ENCODE peak calls at places on chromosomes 2 and 18, in four cellular contexts. M, N, K and I are unnamed samples.

GRCh38 chr2:120771556-120772208 is 36.0 kb downstream of the GLI2 start:
- DNase-seq in M (no peak), N (no peak), K (peak), I (no peak)

GRCh38 chr2:197993363-197993762 is 189.0 kb downstream of the PLCL1 start:
- DNase-seq in M (no peak), N (no peak), K (no peak), I (no peak)

GRCh38 chr2:16114836-16115235 is 174.5 kb downstream of the MYCN start:
- DNase-seq in M (no peak), N (no peak), K (no peak), I (no peak)

GRCh38 chr2:2830576-2830975 is 499.5 kb upstream of the MYT1L start:
- DNase-seq in M (no peak), N (no peak), K (no peak), I (no peak)

GRCh38 chr18:58355243-58355642 is 273.6 kb downstream of the ALPK2 start:
- DNase-seq in M (no peak), N (no peak), K (peak), I (no peak)

GRCh38 chr2:72940786-72941185 is 23.5 kb downstream of the EMX1 start:
- DNase-seq in M (no peak), N (no peak), K (no peak), I (no peak)

GRCh38 chr18:77461062-77461693 is 211.5 kb downstream of the GALR1 start:
- DNase-seq in M (no peak), N (peak), K (no peak), I (no peak)

GRCh38 chr18:45834303-45834702 is 8.8 kb downstream of the SIGLEC15 start:
- DNase-seq in M (no peak), N (no peak), K (no peak), I (no peak)

GRCh38 chr2:65786765-65787164 is 354.4 kb upstream of the SPRED2 start:
- DNase-seq in M (no peak), N (no peak), K (no peak), I (no peak)

GRCh38 chr2:61658841-61659780 is 121.0 kb upstream of the XPO1 start:
- DNase-seq in M (no peak), N (peak), K (peak), I (peak)

GRCh38 chr18:449374-449773 is 51.1 kb downstream of the COLEC12 start:
- DNase-seq in M (no peak), N (no peak), K (peak), I (no peak)

GRCh38 chr2:96802721-96803120 is 13.3 kb upstream of the CNNM3 start:
- DNase-seq in M (no peak), N (no peak), K (no peak), I (no peak)

GRCh38 chr2:54722641-54723299 is 692 bp upstream of the EML6 start:
- DNase-seq in M (no peak), N (peak), K (peak), I (peak)

GRCh38 chr18:13375302-13376255 is 157.0 kb downstream of the LDLRAD4 start:
- DNase-seq in M (peak), N (peak), K (peak), I (peak)

GRCh38 chr2:129604560-129604959 is 374.9 kb upstream of the RAB6C start:
- DNase-seq in M (no peak), N (no peak), K (no peak), I (no peak)

GRCh38 chr2:191150451-191151314 is at the start of gene STAT4:
- DNase-seq in M (peak), N (peak), K (peak), I (peak)

GRCh38 chr2:40346535-40347354 is 105.1 kb downstream of the SLC8A1 start:
- DNase-seq in M (no peak), N (no peak), K (no peak), I (peak)

GRCh38 chr18:79334496-79335233 is 61.1 kb upstream of the NFATC1 start:
- DNase-seq in M (no peak), N (no peak), K (no peak), I (no peak)

GRCh38 chr2:188416367-188416766 is 124.7 kb downstream of the GULP1 start:
- DNase-seq in M (no peak), N (no peak), K (no peak), I (no peak)

GRCh38 chr2:187124514-187124913 is 275.5 kb upstream of the ZSWIM2 start:
- DNase-seq in M (no peak), N (no peak), K (no peak), I (no peak)

GRCh38 chr2:161088658-161089350 is 71.4 kb upstream of the TANK start:
- DNase-seq in M (no peak), N (no peak), K (no peak), I (peak)

GRCh38 chr2:105732955-105733607 is 11.6 kb upstream of the NCK2 start:
- DNase-seq in M (no peak), N (no peak), K (no peak), I (no peak)

GRCh38 chr2:71453404-71454220 is at the start of gene DYSF:
- DNase-seq in M (peak), N (peak), K (peak), I (no peak)

GRCh38 chr2:50763776-50764175 is 268.2 kb downstream of the NRXN1 start:
- DNase-seq in M (no peak), N (no peak), K (no peak), I (no peak)

GRCh38 chr2:72131371-72131891 is 16.2 kb downstream of the CYP26B1 start:
- DNase-seq in M (no peak), N (no peak), K (no peak), I (no peak)

GRCh38 chr2:50582164-50582563 is 449.8 kb downstream of the NRXN1 start:
- DNase-seq in M (no peak), N (no peak), K (no peak), I (no peak)

GRCh38 chr18:76565238-76566173 is 70.5 kb upstream of the ZNF516 start:
- DNase-seq in M (no peak), N (peak), K (peak), I (peak)

GRCh38 chr2:107936427-107937359 is 49.6 kb upstream of the SLC5A7 start:
- DNase-seq in M (no peak), N (peak), K (peak), I (peak)

GRCh38 chr2:203394519-203395227 is 66.5 kb downstream of the ABI2 start:
- DNase-seq in M (no peak), N (peak), K (no peak), I (no peak)

DNA sequence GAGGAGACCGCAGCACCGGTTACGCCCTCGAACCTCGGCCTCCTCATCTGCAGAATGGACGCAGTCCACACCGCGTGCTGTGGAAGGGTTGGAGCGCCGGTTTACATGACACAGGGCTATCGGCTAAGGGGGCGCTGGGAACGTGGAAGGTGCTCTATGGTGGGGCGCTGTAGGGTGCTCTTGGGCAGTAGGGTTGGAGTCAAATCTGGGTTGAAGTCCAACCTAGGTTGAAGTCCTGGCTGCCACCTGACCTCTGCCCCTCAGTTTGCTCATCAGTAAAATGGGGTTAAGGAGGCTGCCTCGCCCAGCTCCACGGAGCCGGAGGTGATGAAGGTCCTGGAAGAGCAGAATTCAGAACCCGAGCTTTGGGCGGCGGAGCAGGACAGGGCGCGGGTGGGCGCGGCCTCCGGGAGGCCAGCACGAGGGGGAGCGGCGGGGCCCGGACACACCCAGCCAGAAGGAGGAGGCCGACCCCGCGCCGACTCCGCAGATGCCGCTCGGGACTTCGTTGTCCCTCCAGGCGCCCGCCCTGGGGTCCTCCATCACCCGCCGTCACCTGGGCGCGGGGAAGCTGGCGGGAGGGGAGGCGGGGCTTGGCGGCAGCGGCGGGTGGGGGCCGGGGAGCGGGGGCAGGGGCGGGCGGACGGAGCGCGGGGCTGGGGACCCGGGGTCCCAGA is 561 bp upstream of the GAREM2 start:
- DNase-seq in M (no peak), N (peak), K (no peak), I (no peak)
- H3K4me3 ChIP-seq in M (peak), N (peak), K (no peak), I (no peak)

GRCh38 chr2:221500501-221501209 is 71.4 kb downstream of the EPHA4 start:
- DNase-seq in M (no peak), N (no peak), K (no peak), I (no peak)
- H3K4me3 ChIP-seq in M (no peak), N (no peak), K (no peak), I (no peak)

GRCh38 chr2:240960963-240961876 is 37.2 kb upstream of the SNED1 start:
- DNase-seq in M (no peak), N (no peak), K (no peak), I (no peak)

GRCh38 chr2:240963065-240963375 is 35.4 kb upstream of the SNED1 start:
- DNase-seq in M (no peak), N (no peak), K (no peak), I (no peak)

GRCh38 chr2:240962371-240963064 is 35.9 kb upstream of the SNED1 start:
- DNase-seq in M (no peak), N (no peak), K (no peak), I (no peak)

GRCh38 chr2:240960309-240960962 is 38.0 kb upstream of the SNED1 start:
- DNase-seq in M (no peak), N (no peak), K (no peak), I (no peak)

GRCh38 chr2:240961878-240962277 is 36.5 kb upstream of the SNED1 start:
- DNase-seq in M (no peak), N (no peak), K (no peak), I (no peak)
- H3K4me3 ChIP-seq in M (no peak), N (no peak), K (no peak), I (no peak)

DNA sequence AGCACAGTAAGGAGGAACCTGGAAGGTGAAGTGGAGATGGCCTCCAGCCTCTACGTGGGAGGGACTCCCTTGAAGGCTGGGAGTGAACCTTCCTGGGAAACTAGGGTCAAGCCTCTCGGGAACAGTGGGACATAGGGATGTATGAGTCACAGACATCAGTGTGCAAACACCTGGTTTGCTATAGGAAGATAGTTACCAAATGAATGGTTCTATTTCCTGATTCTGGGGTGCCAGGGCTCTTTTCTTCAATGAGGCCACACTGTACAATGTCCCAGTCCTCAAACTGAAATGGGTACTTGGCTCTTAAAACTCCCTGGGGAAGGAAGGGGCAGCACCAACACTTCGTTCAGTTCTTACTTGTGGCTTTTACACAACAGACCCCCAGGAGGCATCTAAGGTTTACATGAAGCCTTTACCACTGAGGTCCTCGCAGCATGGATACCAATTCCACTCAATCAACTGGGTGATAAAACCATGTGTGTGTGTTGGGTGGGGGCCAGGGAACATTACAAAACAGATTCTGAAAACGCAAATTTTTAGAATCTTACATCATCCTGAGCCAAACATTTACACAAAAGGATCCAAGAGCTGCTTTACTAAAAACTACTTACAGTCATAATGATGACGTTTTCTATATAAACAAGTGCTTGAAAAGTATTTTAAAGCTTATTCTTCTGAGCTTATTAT is 10.4 kb downstream of the ERFE start:
- DNase-seq in M (no peak), N (no peak), K (peak), I (no peak)
- H3K4me3 ChIP-seq in M (no peak), N (no peak), K (no peak), I (no peak)

GRCh38 chr2:213296270-213296669 is 12.0 kb downstream of the SPAG16 start:
- DNase-seq in M (no peak), N (no peak), K (no peak), I (no peak)
- H3K4me3 ChIP-seq in M (no peak), N (no peak), K (no peak), I (no peak)

GRCh38 chr2:176115883-176116813 is at the start of gene HOXD10:
- DNase-seq in M (no peak), N (peak), K (no peak), I (no peak)

GRCh38 chr2:176118606-176119370 is 2.2 kb downstream of the HOXD10 start:
- DNase-seq in M (no peak), N (peak), K (peak), I (peak)

GRCh38 chr2:176117162-176117822 is 714 bp downstream of the HOXD10 start:
- DNase-seq in M (no peak), N (no peak), K (no peak), I (no peak)

GRCh38 chr2:176120369-176121307 is 1.9 kb upstream of the HOXD9 start:
- DNase-seq in M (no peak), N (no peak), K (no peak), I (no peak)

GRCh38 chr2:176117823-176118376 is 1.3 kb downstream of the HOXD10 start:
- DNase-seq in M (no peak), N (no peak), K (no peak), I (no peak)
- H3K4me3 ChIP-seq in M (no peak), N (no peak), K (no peak), I (no peak)

GRCh38 chr2:238404406-238405216 is 22.1 kb upstream of the ASB1 start:
- DNase-seq in M (no peak), N (no peak), K (no peak), I (no peak)
- H3K4me3 ChIP-seq in M (no peak), N (no peak), K (no peak), I (no peak)